ENCODE peak calls at places on chromosome 16, in six cellular contexts. H is lower lobe of right lung; R is CD4-positive, alpha-beta T cell; M is cardiac fibroblast; L is AG04450; T is astrocyte of the spinal cord. X is an unnamed sample.
A peak's percentile ranks its signal among the peaks of the same experiment; 100 is the strongest.

GRCh38 chr16:53893731-53894435 is 189.9 kb downstream of the FTO start:
- DNase-seq in R (no peak), M (peak; percentile 58), L (peak; percentile 62), H (no peak), T (peak; percentile 68), X (no peak)

GRCh38 chr16:65249768-65250167 is 127.9 kb upstream of the CDH11 start:
- DNase-seq in L (no peak), H (peak; percentile 41), M (peak; percentile 91), T (peak; percentile 4), R (no peak), X (peak; percentile 14)

GRCh38 chr16:46757339-46758050 is 9.4 kb upstream of the MYLK3 start:
- DNase-seq in R (no peak), M (peak; percentile 60), H (peak; percentile 57), T (no peak), L (no peak), X (peak; percentile 88)

GRCh38 chr16:73000020-73000906 is 47.7 kb downstream of the ZFHX3 start:
- DNase-seq in M (peak; percentile 50), T (peak; percentile 33), H (no peak), R (no peak), L (no peak), X (no peak)

GRCh38 chr16:46850619-46851555 is 19.9 kb upstream of the C16orf87 start:
- DNase-seq in T (no peak), L (no peak), H (no peak), R (no peak), M (no peak), X (no peak)

GRCh38 chr16:46756772-46757171 is 8.6 kb upstream of the MYLK3 start:
- DNase-seq in M (peak; percentile 18), T (no peak), H (no peak), R (no peak), L (no peak), X (no peak)

GRCh38 chr16:946048-946395 is 24.8 kb downstream of the LMF1 start:
- DNase-seq in T (no peak), H (no peak), L (no peak), M (no peak), R (no peak), X (no peak)

GRCh38 chr16:709651-710499 is 4.3 kb upstream of the FBXL16 start:
- DNase-seq in H (no peak), L (peak; percentile 62), R (no peak), M (peak; percentile 86), T (peak; percentile 86), X (peak; percentile 95)

GRCh38 chr16:47392114-47392513 is 68.7 kb downstream of the ITFG1 start:
- DNase-seq in M (peak; percentile 5), H (no peak), R (no peak), L (no peak), T (peak; percentile 78), X (no peak)

GRCh38 chr16:75225678-75226515 is 7.1 kb downstream of the CTRB1 start:
- DNase-seq in R (no peak), L (no peak), H (peak; percentile 47), T (no peak), M (no peak), X (no peak)

GRCh38 chr16:51393381-51394005 is 242.4 kb upstream of the SALL1 start:
- DNase-seq in L (no peak), T (peak; percentile 15), H (no peak), M (peak; percentile 22), R (no peak), X (no peak)

GRCh38 chr16:27195941-27196595 is 7.3 kb upstream of the KDM8 start:
- DNase-seq in R (peak; percentile 25), M (no peak), L (no peak), H (no peak), T (no peak), X (no peak)

GRCh38 chr16:1917056-1917664 is 1.1 kb downstream of the HS3ST6 start:
- DNase-seq in M (no peak), H (no peak), T (no peak), L (no peak), R (no peak), X (no peak)

GRCh38 chr16:73877148-73877547 is 419.5 kb upstream of the PSMD7 start:
- DNase-seq in R (no peak), M (no peak), L (no peak), T (no peak), H (no peak), X (no peak)

GRCh38 chr16:11253009-11253994 is 2.7 kb downstream of the SOCS1 start:
- DNase-seq in R (peak; percentile 8), T (peak; percentile 22), L (no peak), M (no peak), H (no peak), X (no peak)

GRCh38 chr16:80725566-80726162 is 78.7 kb downstream of the CDYL2 start:
- DNase-seq in M (no peak), H (no peak), R (no peak), L (no peak), T (no peak), X (no peak)

GRCh38 chr16:46883353-46883689 is 841 bp upstream of the GPT2 start:
- DNase-seq in L (no peak), T (no peak), M (no peak), R (no peak), H (no peak), X (no peak)

GRCh38 chr16:75911896-75912295 is 185.6 kb upstream of the CPHXL start:
- DNase-seq in H (no peak), R (no peak), T (no peak), M (no peak), L (no peak), X (no peak)

GRCh38 chr16:23521965-23522364 is 11.7 kb upstream of the GGA2 start:
- DNase-seq in H (no peak), L (no peak), T (no peak), M (no peak), R (no peak), X (no peak)

GRCh38 chr16:84228321-84228838 is 11.4 kb downstream of the KCNG4 start:
- DNase-seq in R (no peak), L (peak; percentile 66), T (peak; percentile 91), H (peak; percentile 58), M (peak; percentile 93), X (peak; percentile 78)

GRCh38 chr16:10765772-10766171 is 22.1 kb downstream of the NUBP1 start:
- DNase-seq in M (no peak), T (no peak), R (no peak), L (no peak), H (no peak), X (no peak)

GRCh38 chr16:67917852-67918236 is 13.8 kb downstream of the CTRL start:
- DNase-seq in R (no peak), M (no peak), H (peak; percentile 48), T (peak; percentile 74), L (no peak), X (no peak)

GRCh38 chr16:89160977-89161701 is 10.4 kb upstream of the CDH15 start:
- DNase-seq in R (no peak), L (no peak), T (no peak), M (no peak), H (no peak), X (no peak)

GRCh38 chr16:79776243-79776884 is 175.8 kb upstream of the MAF start:
- DNase-seq in L (no peak), R (no peak), H (peak; percentile 46), T (peak; percentile 60), M (peak; percentile 48), X (no peak)

GRCh38 chr16:72876221-72876620 is 171.7 kb downstream of the ZFHX3 start:
- DNase-seq in R (no peak), M (peak; percentile 90), L (peak; percentile 73), H (peak; percentile 67), T (peak; percentile 93), X (no peak)

GRCh38 chr16:2009791-2010510 is at the start of gene ZNF598:
- DNase-seq in M (peak; percentile 90), L (no peak), T (peak; percentile 86), H (peak; percentile 88), R (peak; percentile 75), X (peak; percentile 91)

DNA sequence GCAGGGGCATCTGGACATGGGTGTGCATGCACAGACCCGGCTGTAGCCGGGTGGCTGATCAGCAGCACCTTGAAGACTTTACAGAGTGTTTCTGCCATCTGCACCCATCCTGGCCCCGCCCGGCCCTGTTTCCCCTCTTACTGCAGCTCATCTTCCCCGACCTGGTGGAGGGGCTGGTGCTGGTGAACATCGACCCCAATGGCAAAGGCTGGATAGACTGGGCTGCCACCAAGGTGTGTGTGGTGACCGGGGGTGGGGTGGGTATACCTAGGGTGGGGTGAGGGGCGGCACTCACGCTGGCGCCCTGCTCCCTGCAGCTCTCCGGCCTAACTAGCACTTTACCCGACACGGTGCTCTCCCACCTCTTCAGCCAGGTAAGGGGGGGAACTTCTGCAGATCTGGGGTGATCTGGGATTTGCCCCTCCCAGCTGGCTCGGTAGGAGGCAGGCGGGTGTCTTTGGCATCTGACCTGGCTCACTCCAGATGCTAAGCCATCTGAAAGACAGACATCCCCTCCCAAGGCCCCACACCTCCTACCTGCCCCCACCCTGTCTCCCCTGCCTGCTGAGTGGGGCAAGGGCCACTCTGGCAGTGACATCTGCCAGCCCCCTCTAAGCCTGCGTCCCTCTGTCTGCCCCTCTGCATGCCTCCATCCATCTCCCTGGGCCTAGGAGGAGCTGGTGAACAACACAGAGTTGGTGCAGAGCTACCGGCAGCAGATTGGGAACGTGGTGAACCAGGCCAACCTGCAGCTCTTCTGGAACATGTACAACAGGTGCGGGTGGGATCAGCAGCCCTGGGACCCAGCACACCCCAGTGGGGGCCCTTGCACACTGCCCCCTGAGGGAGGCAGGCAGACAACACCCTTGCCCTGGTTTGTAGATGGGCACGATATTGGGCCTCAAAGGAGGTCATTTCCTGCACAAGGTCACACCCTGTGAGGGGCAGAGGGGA is 6.6 kb downstream of the NDRG4 start:
- DNase-seq in R (no peak), H (peak; percentile 41), M (no peak), L (no peak), T (no peak), X (no peak)
- TF ChIP-seq CTCF in R (no peak), H (no peak), M (no peak), L (no peak), T (no peak), X (no peak)

GRCh38 chr16:14341324-14342225 is 270.5 kb downstream of the MRTFB start:
- DNase-seq in T (no peak), H (no peak), R (no peak), M (no peak), L (no peak), X (no peak)
- TF ChIP-seq CTCF in T (no peak), H (no peak), R (no peak), M (no peak), L (no peak), X (no peak)

GRCh38 chr16:3305109-3306068 is at the start of the genes TIGD7 and ZNF75A:
- DNase-seq in R (peak; percentile 73), H (peak; percentile 94), T (peak; percentile 94), M (peak; percentile 93), L (peak; percentile 66), X (peak; percentile 92)
- TF ChIP-seq CTCF in R (no peak), H (peak; percentile 6), T (no peak), M (no peak), L (peak; percentile 8), X (no peak)

GRCh38 chr16:87701066-87701425 is 64.7 kb downstream of the KLHDC4 start:
- DNase-seq in R (no peak), H (no peak), T (no peak), L (no peak), M (no peak), X (no peak)

GRCh38 chr16:87703835-87704375 is 61.9 kb downstream of the KLHDC4 start:
- DNase-seq in M (no peak), R (no peak), L (no peak), H (no peak), T (no peak), X (no peak)

GRCh38 chr16:87701505-87701921 is 64.3 kb downstream of the KLHDC4 start:
- DNase-seq in H (no peak), T (no peak), R (no peak), L (no peak), M (no peak), X (no peak)

GRCh38 chr16:87703071-87703470 is 62.7 kb downstream of the KLHDC4 start:
- DNase-seq in T (no peak), R (no peak), M (no peak), H (no peak), L (no peak), X (no peak)

GRCh38 chr16:87702325-87702811 is 63.4 kb downstream of the KLHDC4 start:
- DNase-seq in R (peak; percentile 20), M (peak; percentile 40), T (peak; percentile 10), H (no peak), L (no peak), X (peak; percentile 60)
- TF ChIP-seq CTCF in R (peak; percentile 35), M (peak; percentile 73), T (peak; percentile 77), H (peak; percentile 31), L (peak; percentile 69), X (peak; percentile 64)

X was measured in BE2C.